ENCODE peak calls at places on chromosomes 2 and 18, in seven cellular contexts. K, L, Y, X, A, Q and J are unnamed samples.

GRCh38 chr2:238370482-238371372 is 50.4 kb downstream of the TRAF3IP1 start:
- DNase-seq in K (peak), L (peak), Y (peak), X (peak), A (peak), Q (peak), J (peak)

GRCh38 chr18:58754544-58755068 is 83.3 kb downstream of the MALT1 start:
- DNase-seq in K (no peak), L (peak), Y (no peak), X (peak), A (no peak), Q (no peak), J (no peak)

GRCh38 chr2:43159797-43160196 is 66.6 kb downstream of the ZFP36L2 start:
- DNase-seq in K (no peak), L (no peak), Y (no peak), X (no peak), A (no peak), Q (no peak), J (no peak)

GRCh38 chr18:51559902-51560287 is 362.4 kb upstream of the MEX3C start:
- DNase-seq in K (no peak), L (no peak), Y (no peak), X (no peak), A (no peak), Q (no peak), J (no peak)

GRCh38 chr2:151437630-151438029 is 27.9 kb downstream of the RIF1 start:
- DNase-seq in K (no peak), L (no peak), Y (no peak), X (no peak), A (peak), Q (no peak), J (no peak)

GRCh38 chr2:81481242-81481993 is 1176.9 kb upstream of the LRRTM1 start:
- DNase-seq in K (peak), L (no peak), Y (no peak), X (no peak), A (no peak), Q (peak), J (no peak)

GRCh38 chr2:111975053-111975552 is 76.7 kb downstream of the MERTK start:
- DNase-seq in K (no peak), L (no peak), Y (peak), X (peak), A (no peak), Q (peak), J (no peak)

GRCh38 chr2:28047698-28048097 is 157.2 kb downstream of the BABAM2 start:
- DNase-seq in K (no peak), L (no peak), Y (peak), X (no peak), A (no peak), Q (no peak), J (no peak)

GRCh38 chr2:39275016-39275415 is 31.2 kb upstream of the CDKL4 start:
- DNase-seq in K (no peak), L (no peak), Y (no peak), X (no peak), A (no peak), Q (no peak), J (no peak)

GRCh38 chr2:23330214-23330613 is 54.8 kb upstream of the KLHL29 start:
- DNase-seq in K (peak), L (no peak), Y (no peak), X (no peak), A (peak), Q (peak), J (peak)